ENCODE peak calls at places on chromosomes 6 and 20, in four cellular contexts. R is K562, V is HepG2, J is GM12878. L is an unnamed sample.

GRCh38 chr6:5287205-5287965 is 26.1 kb downstream of the FARS2 start:
- DNase-seq in R (no peak), V (no peak), J (no peak), L (no peak)

GRCh38 chr6:82331031-82331773 is 32.4 kb upstream of the TPBG start:
- DNase-seq in R (no peak), V (no peak), J (no peak), L (no peak)

GRCh38 chr6:133951881-133952814 is 876 bp upstream of the TBPL1 start:
- DNase-seq in R (peak), V (peak), J (no peak), L (peak)

GRCh38 chr20:38172344-38172743 is 7.3 kb upstream of the TGM2 start:
- DNase-seq in R (no peak), V (peak), J (no peak), L (no peak)

GRCh38 chr6:156617376-156617775 is 159.8 kb upstream of the ARID1B start:
- DNase-seq in R (peak), V (peak), J (no peak), L (no peak)

GRCh38 chr6:106642476-106642875 is 13.1 kb downstream of the QRSL1 start:
- DNase-seq in R (no peak), V (no peak), J (no peak), L (no peak)

GRCh38 chr20:19828233-19828632 is 70.2 kb downstream of the RIN2 start:
- DNase-seq in R (no peak), V (peak), J (peak), L (no peak)

GRCh38 chr6:38432479-38432878 is 207.2 kb downstream of the BTBD9 start:
- DNase-seq in R (no peak), V (no peak), J (no peak), L (no peak)

GRCh38 chr20:64103871-64104666 is 3.3 kb downstream of the NPBWR2 start:
- DNase-seq in R (no peak), V (no peak), J (no peak), L (peak)

GRCh38 chr6:160048471-160048870 is 73.1 kb upstream of the SLC22A1 start:
- DNase-seq in R (no peak), V (no peak), J (no peak), L (no peak)

GRCh38 chr20:23995905-23996666 is 7.5 kb upstream of the GGTLC1 start:
- DNase-seq in R (peak), V (peak), J (no peak), L (no peak)

GRCh38 chr6:7147051-7147671 is 39.4 kb downstream of the RREB1 start:
- DNase-seq in R (no peak), V (no peak), J (no peak), L (no peak)

GRCh38 chr6:7052441-7052936 is 55.3 kb upstream of the RREB1 start:
- DNase-seq in R (no peak), V (no peak), J (no peak), L (peak)

GRCh38 chr20:5393218-5393870 is 76.6 kb upstream of the PROKR2 start:
- DNase-seq in R (no peak), V (no peak), J (no peak), L (no peak)

DNA sequence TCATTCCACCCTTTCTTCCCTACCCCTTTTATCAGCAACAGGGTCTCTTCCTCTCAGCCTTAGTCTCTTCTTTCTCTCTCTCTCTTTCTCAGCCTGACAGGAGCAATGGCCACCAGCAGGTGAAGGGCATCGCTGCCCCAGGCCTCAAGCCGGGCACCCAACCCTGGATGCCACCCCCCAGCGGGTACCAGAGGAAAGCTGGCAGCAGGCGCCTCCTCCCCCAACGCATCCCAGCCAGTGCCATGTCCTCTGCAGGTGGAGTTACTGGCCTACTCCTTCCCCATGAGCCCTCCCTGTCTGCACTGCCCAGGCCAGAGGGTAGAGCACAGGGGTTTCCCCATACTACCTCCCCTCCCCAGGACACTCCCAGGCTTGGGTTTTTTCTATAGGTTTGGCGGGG is 32.2 kb downstream of the EIF2S2 start:
- DNase-seq in R (no peak), V (no peak), J (no peak), L (no peak)
- TF ChIP-seq ATF3 in R (no peak), V (no peak), J (no peak), L (no peak)

GRCh38 chr20:9258891-9259290 is 190.0 kb downstream of the PLCB4 start:
- DNase-seq in R (no peak), V (no peak), J (no peak), L (no peak)
- TF ChIP-seq ATF2 in R (no peak), V (no peak), J (no peak), L (no peak)

GRCh38 chr6:3617192-3617631 is 134.3 kb downstream of the PXDC1 start:
- DNase-seq in R (no peak), V (no peak), J (no peak), L (no peak)
- TF ChIP-seq ESRRA in R (no peak), V (no peak), J (no peak), L (no peak)

DNA sequence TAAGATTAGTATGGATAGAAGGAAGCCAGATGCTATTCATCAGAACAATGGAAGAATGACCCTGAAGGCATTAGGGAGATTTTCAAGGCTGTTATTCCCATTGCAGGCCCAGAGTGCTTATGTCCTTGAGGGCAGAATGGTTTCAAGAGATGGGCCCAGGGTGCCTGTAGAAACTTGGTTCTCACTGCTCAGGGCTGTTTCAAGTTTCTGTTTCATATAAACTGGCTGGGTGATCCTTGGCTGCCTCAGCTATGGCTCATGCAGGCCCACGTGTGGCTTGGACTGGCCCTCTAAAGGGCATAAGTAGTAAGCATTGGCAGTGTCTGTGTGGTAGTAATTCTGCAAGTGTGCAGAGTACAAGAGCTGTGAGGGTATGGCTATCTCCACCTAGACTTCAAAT is 540.9 kb upstream of the MAN1A1 start:
- DNase-seq in R (no peak), V (no peak), J (no peak), L (no peak)
- TF ChIP-seq ATF3 in R (no peak), V (no peak), J (no peak), L (no peak)

DNA sequence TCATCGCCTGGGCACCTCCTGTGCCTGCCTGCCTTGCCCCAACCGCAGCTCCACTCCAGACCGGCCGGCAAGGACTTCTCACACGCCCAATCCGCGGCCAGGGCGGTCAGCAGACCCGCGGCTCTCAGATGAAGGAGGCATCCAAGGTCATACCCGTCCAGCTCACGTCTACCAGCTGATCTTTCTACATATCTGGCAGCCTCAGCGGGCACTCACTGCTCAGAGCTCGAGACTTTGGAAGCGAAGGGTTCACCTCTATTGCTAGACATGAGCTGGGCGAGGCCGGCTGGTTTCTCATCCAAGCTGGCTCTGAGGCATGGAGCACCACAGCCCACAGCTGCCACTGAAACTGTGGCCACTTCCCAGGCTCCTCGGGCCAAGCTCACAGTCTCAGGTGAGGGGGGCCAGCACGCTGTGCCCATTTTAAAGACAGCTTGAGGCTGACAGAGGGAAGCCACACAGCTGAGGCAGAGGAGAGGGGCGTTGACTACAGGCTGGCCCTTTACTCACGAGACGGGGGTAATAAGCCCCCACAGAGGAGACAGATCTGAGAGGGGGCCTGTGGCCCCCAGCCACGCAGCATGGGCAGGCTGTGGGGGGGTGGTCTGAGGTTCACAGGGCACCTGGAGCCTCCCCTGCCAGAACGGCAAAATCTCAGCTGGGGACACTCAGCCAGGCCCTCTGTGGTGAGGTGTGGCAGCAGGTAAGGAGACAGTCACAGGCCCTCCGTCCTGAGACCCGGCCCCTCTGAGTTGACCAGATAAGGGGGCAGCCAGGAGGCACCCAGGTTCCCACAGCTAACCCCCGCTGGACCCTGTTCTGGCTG is 2.0 kb downstream of the LAMA5 start:
- DNase-seq in R (no peak), V (no peak), J (no peak), L (no peak)
- TF ChIP-seq ATF2 in R (no peak), V (no peak), J (no peak), L (no peak)

GRCh38 chr20:36234771-36235320 is 1.4 kb upstream of the AAR2 start:
- DNase-seq in R (no peak), V (no peak), J (no peak), L (no peak)

GRCh38 chr20:36236786-36237121 is 476 bp downstream of the AAR2 start:
- DNase-seq in R (no peak), V (no peak), J (no peak), L (no peak)

GRCh38 chr20:36238153-36238552 is 1.9 kb downstream of the AAR2 start:
- DNase-seq in R (no peak), V (no peak), J (no peak), L (no peak)

GRCh38 chr20:36237477-36237876 is 1.2 kb downstream of the AAR2 start:
- DNase-seq in R (no peak), V (no peak), J (no peak), L (no peak)

GRCh38 chr20:36235892-36236785 is at the start of gene AAR2:
- DNase-seq in R (peak), V (peak), J (peak), L (peak)
- TF ChIP-seq ESRRA in R (peak), V (peak), J (no peak), L (no peak)

GRCh38 chr20:25083773-25084615 is 2.1 kb upstream of the VSX1 start:
- DNase-seq in R (no peak), V (no peak), J (no peak), L (no peak)

GRCh38 chr20:25082498-25082873 is 545 bp upstream of the VSX1 start:
- DNase-seq in R (no peak), V (no peak), J (no peak), L (no peak)

GRCh38 chr20:25084616-25085187 is 2.8 kb upstream of the VSX1 start:
- DNase-seq in R (no peak), V (no peak), J (no peak), L (peak)

GRCh38 chr20:25081730-25082497 is at the start of gene VSX1:
- DNase-seq in R (no peak), V (no peak), J (no peak), L (peak)

GRCh38 chr20:25083141-25083772 is 1.3 kb upstream of the VSX1 start:
- DNase-seq in R (no peak), V (no peak), J (no peak), L (no peak)
- TF ChIP-seq ATF3 in R (no peak), V (no peak), J (no peak), L (no peak)

DNA sequence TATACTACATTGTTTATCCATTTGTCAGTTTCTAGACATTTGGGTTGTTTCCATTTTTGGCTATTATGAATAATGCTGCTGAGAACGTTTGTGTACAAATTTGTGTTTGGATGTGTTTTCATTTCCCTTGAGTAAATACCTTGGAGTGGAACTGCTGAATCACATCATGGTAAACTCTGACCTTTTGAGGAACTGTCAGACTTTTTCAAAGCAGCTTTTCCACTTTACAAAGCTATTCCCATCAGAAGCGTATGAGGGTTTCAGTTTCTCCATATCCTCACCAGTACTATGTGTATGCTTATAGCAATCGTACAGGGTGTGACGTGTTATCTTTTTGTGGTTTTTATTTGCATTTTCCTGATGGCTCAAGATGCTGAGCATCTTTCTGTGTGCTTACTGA is 103.7 kb downstream of the MYO6 start:
- DNase-seq in R (no peak), V (no peak), J (no peak), L (no peak)
- TF ChIP-seq ATF2 in R (no peak), V (no peak), J (no peak), L (no peak)

GRCh38 chr6:10205120-10205519 is 209.8 kb downstream of the TFAP2A start:
- DNase-seq in R (no peak), V (no peak), J (no peak), L (no peak)
- TF ChIP-seq ESRRA in R (no peak), V (no peak), J (no peak), L (no peak)